ENCODE peak calls at places on chromosomes 3 and 15, in five cellular contexts. O is amygdala; R is NB4; A is stimulated activated naive CD8-positive, alpha-beta T cell treated with anti-CD3 and anti-CD28 coated beads, Interleukin-15, amount 100 ng/mL, for 72 hours; X is effector CD8-positive, alpha-beta T cell. S is an unnamed sample.
A peak's percentile ranks its signal among the peaks of the same experiment; 100 is the strongest.

GRCh38 chr3:56132762-56133161 is 335.5 kb downstream of the ERC2 start:
- DNase-seq in O (no peak), R (no peak), A (no peak), X (no peak), S (no peak)

GRCh38 chr15:35980719-35981118 is 434.8 kb upstream of the DPH6 start:
- DNase-seq in R (no peak), X (no peak), O (no peak), A (no peak), S (no peak)

GRCh38 chr15:57377478-57377847 is 1.2 kb downstream of the CGNL1 start:
- DNase-seq in R (no peak), A (no peak), O (no peak), X (no peak), S (no peak)

GRCh38 chr3:177410734-177411133 is 213.5 kb upstream of the TBL1XR1 start:
- DNase-seq in O (no peak), R (no peak), X (no peak), A (no peak), S (no peak)

GRCh38 chr3:58563386-58564035 is 13.7 kb downstream of the FAM107A start:
- DNase-seq in R (no peak), X (no peak), O (no peak), A (no peak), S (no peak)

GRCh38 chr15:58738051-58738707 is 11.3 kb downstream of the ADAM10 start:
- DNase-seq in A (no peak), R (peak; percentile 75), O (no peak), X (no peak), S (no peak)

GRCh38 chr3:196569003-196569516 is 600 bp downstream of the FBXO45 start:
- DNase-seq in O (no peak), A (peak; percentile 63), R (peak; percentile 61), X (peak; percentile 47), S (no peak)

GRCh38 chr3:132622148-132622547 is 25.1 kb downstream of the ACKR4 start:
- DNase-seq in A (no peak), X (no peak), O (no peak), R (no peak), S (no peak)

GRCh38 chr15:77002436-77002835 is 7.5 kb downstream of the PSTPIP1 start:
- DNase-seq in R (peak; percentile 63), X (no peak), O (no peak), A (no peak), S (no peak)

GRCh38 chr3:128073185-128073725 is 21.0 kb downstream of the SEC61A1 start:
- DNase-seq in R (no peak), A (no peak), O (no peak), X (no peak), S (no peak)

GRCh38 chr3:10725846-10726245 is 90.2 kb upstream of the SLC6A11 start:
- DNase-seq in O (no peak), R (no peak), X (no peak), A (no peak), S (no peak)

GRCh38 chr3:153290278-153291015 is 128.4 kb downstream of the RAP2B start:
- DNase-seq in R (peak; percentile 20), X (no peak), O (no peak), A (no peak), S (no peak)

GRCh38 chr15:77771616-77772015 is 138.9 kb upstream of the LINGO1 start:
- DNase-seq in X (no peak), O (no peak), A (no peak), R (no peak), S (no peak)

GRCh38 chr15:34436956-34437442 is 609 bp downstream of the GOLGA8A start:
- DNase-seq in X (no peak), R (peak; percentile 81), A (peak; percentile 59), O (no peak), S (peak; percentile 21)

GRCh38 chr3:182258538-182259177 is 534.6 kb upstream of the ATP11B start:
- DNase-seq in A (no peak), R (peak; percentile 35), X (no peak), O (no peak), S (peak; percentile 2)

GRCh38 chr3:119350114-119350513 is 55.9 kb downstream of the ARHGAP31 start:
- DNase-seq in X (no peak), O (no peak), A (no peak), R (no peak), S (no peak)

GRCh38 chr15:48563944-48564343 is 81.6 kb downstream of the FBN1 start:
- DNase-seq in O (no peak), R (no peak), X (no peak), A (no peak), S (no peak)

GRCh38 chr15:75640483-75641175 is 605 bp upstream of the IMP3 start:
- DNase-seq in A (peak; percentile 67), O (no peak), X (peak; percentile 10), R (peak; percentile 90), S (no peak)

GRCh38 chr3:62101488-62101887 is 271.9 kb downstream of the FEZF2 start:
- DNase-seq in X (no peak), O (no peak), A (no peak), R (no peak), S (no peak)

GRCh38 chr3:9422712-9423424 is 25.5 kb downstream of the SETD5 start:
- DNase-seq in X (no peak), A (peak; percentile 24), R (peak; percentile 84), O (peak; percentile 91), S (peak; percentile 85)

GRCh38 chr3:32583708-32584107 is 13.1 kb upstream of the DYNC1LI1 start:
- DNase-seq in R (no peak), A (no peak), O (no peak), X (no peak), S (no peak)

GRCh38 chr3:134030382-134030753 is 643 bp upstream of the SLCO2A1 start:
- DNase-seq in A (no peak), X (no peak), R (no peak), O (no peak), S (no peak)

GRCh38 chr3:170180107-170180951 is 1.2 kb downstream of the PHC3 start:
- DNase-seq in O (no peak), X (no peak), R (peak; percentile 40), A (no peak), S (no peak)

GRCh38 chr3:37014620-37015019 is 21.3 kb downstream of the MLH1 start:
- DNase-seq in R (no peak), O (no peak), A (no peak), X (no peak), S (no peak)

GRCh38 chr3:73510298-73510697 is 114.4 kb downstream of the PDZRN3 start:
- DNase-seq in R (no peak), O (no peak), X (no peak), A (no peak), S (no peak)

GRCh38 chr3:56747150-56747549 is 54.6 kb downstream of the ARHGEF3 start:
- DNase-seq in R (no peak), X (no peak), A (no peak), O (no peak), S (no peak)

GRCh38 chr3:14158370-14158769 is 20.0 kb downstream of the XPC start:
- DNase-seq in X (no peak), O (no peak), A (no peak), R (no peak), S (no peak)

GRCh38 chr3:159776779-159777178 is 211.9 kb upstream of the IL12A start:
- DNase-seq in R (no peak), O (no peak), X (no peak), A (no peak), S (no peak)

GRCh38 chr3:10333359-10333670 is 12.4 kb upstream of the SEC13 start:
- DNase-seq in A (no peak), O (no peak), R (peak; percentile 25), X (no peak), S (no peak)

GRCh38 chr15:80264031-80264430 is 12.0 kb upstream of the CTXND1 start:
- DNase-seq in X (no peak), R (no peak), O (no peak), A (no peak), S (no peak)

GRCh38 chr3:175215833-175216232 is 356.7 kb downstream of the NAALADL2 start:
- DNase-seq in O (no peak), X (no peak), R (no peak), A (no peak), S (no peak)

GRCh38 chr3:133941390-133941789 is 45.7 kb upstream of the RAB6B start:
- DNase-seq in X (no peak), A (no peak), R (no peak), O (no peak), S (no peak)

GRCh38 chr3:72127213-72127612 is 342.3 kb upstream of the PROK2 start:
- DNase-seq in X (no peak), A (no peak), O (no peak), R (no peak), S (no peak)

GRCh38 chr15:70741107-70741511 is 22.2 kb downstream of the UACA start:
- DNase-seq in R (peak; percentile 35), O (no peak), X (no peak), A (no peak), S (no peak)

GRCh38 chr3:140432176-140432753 is 245.6 kb upstream of the TRIM42 start:
- DNase-seq in X (no peak), R (no peak), A (no peak), O (no peak), S (no peak)

GRCh38 chr15:79311901-79312553 is 1.1 kb downstream of the TMED3 start:
- DNase-seq in X (no peak), O (no peak), A (peak; percentile 13), R (peak; percentile 40), S (no peak)

GRCh38 chr3:190059242-190059590 is 61.5 kb downstream of the P3H2 start:
- DNase-seq in A (no peak), X (no peak), O (no peak), R (no peak), S (no peak)

S was measured in occipital lobe.